ENCODE peak calls at places on chromosomes 16 and 17, in four cellular contexts. D is breast epithelium, A is mesenchymal stem cell, S is Peyer's patch. E is an unnamed sample.

GRCh38 chr17:14161419-14161818 is 75.2 kb downstream of the CDRT15 start:
- DNase-seq in D (no peak), S (no peak), A (no peak), E (no peak)

GRCh38 chr16:49749816-49750215 is 106.1 kb downstream of the ZNF423 start:
- DNase-seq in D (no peak), S (no peak), A (no peak), E (no peak)

GRCh38 chr16:71681360-71681759 is 43.1 kb downstream of the PHLPP2 start:
- DNase-seq in A (no peak), D (no peak), S (no peak), E (peak; percentile 60)

GRCh38 chr16:30582611-30583340 is 2.7 kb downstream of the ZNF785 start:
- DNase-seq in S (no peak), D (no peak), A (no peak), E (no peak)

GRCh38 chr16:85141491-85142128 is 29.3 kb upstream of the CIBAR2 start:
- DNase-seq in D (no peak), S (no peak), A (no peak), E (no peak)

GRCh38 chr17:81536299-81537290 is 8.4 kb downstream of the FSCN2 start:
- DNase-seq in S (no peak), A (no peak), D (no peak), E (peak; percentile 48)

GRCh38 chr17:45870342-45870974 is 23.9 kb upstream of the MAPT start:
- DNase-seq in S (no peak), A (no peak), D (no peak), E (no peak)

GRCh38 chr17:81253358-81254131 is 14.4 kb downstream of the NDUFAF8 start:
- DNase-seq in A (peak; percentile 42), D (no peak), S (no peak), E (no peak)

GRCh38 chr17:66915204-66915611 is 49.3 kb upstream of the CACNG4 start:
- DNase-seq in D (peak; percentile 59), S (peak; percentile 60), A (no peak), E (peak; percentile 44)

GRCh38 chr16:4673387-4674046 is 19.8 kb upstream of the NUDT16L1 start:
- DNase-seq in S (no peak), A (no peak), D (no peak), E (no peak)

GRCh38 chr16:27704252-27704651 is 154.3 kb downstream of the KATNIP start:
- DNase-seq in S (no peak), D (no peak), A (no peak), E (no peak)

GRCh38 chr16:27700596-27700995 is 150.7 kb downstream of the KATNIP start:
- DNase-seq in A (no peak), S (no peak), D (peak; percentile 17), E (no peak)

GRCh38 chr16:27703545-27703944 is 153.6 kb downstream of the KATNIP start:
- DNase-seq in S (no peak), A (peak; percentile 42), D (no peak), E (no peak)

GRCh38 chr16:27701381-27701780 is 151.4 kb downstream of the KATNIP start:
- DNase-seq in A (no peak), D (no peak), S (no peak), E (no peak)

DNA sequence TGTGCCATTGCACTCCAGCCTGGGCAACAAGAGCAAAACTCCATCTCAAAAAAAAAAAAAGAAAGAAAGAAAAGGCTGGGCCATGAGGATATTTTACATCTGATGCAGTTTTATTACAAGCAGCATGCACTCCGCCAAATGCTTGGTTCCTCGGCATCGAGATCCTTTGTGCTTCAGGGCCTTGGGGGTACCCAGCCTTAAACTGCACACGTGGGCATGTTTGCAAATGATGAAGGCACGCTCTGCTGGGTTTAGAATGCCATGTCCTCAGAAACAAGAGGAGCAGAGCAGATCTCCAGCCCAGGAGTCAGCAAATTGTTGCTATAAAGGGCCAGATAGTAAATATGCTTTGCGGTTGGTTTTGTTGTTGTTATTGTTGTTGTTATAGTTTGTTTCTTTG is 153.2 kb downstream of the KATNIP start:
- DNase-seq in S (no peak), A (no peak), D (no peak), E (no peak)
- H3K27ac ChIP-seq in S (no peak overlapping the region), A (no peak overlapping the region), D (no peak overlapping the region), E (no peak overlapping the region)

DNA sequence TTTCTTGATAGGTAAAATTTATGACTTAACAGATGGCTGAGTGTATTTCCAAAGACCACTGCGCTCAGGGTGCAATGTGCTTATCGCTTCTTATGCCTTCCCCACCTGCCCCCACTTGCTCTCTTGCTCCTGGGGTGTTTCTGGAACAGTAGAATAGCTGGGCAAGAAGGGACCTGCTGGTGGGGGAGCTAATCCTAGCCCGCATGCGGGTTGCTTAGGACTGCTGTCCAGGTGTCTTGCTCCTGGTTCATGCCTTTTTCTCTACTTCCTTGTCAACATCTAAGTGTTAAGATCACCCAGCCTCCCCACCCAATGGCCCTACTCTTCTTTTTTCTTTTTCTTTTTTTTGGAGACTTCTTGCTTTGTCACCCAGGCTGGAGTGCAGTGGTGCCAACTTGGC is 132.0 kb downstream of the MSI2 start:
- DNase-seq in S (no peak), A (no peak), D (no peak), E (no peak)
- H3K4me3 ChIP-seq in S (no peak overlapping the region), A (no peak overlapping the region), D (no peak overlapping the region), E (no peak overlapping the region)

DNA sequence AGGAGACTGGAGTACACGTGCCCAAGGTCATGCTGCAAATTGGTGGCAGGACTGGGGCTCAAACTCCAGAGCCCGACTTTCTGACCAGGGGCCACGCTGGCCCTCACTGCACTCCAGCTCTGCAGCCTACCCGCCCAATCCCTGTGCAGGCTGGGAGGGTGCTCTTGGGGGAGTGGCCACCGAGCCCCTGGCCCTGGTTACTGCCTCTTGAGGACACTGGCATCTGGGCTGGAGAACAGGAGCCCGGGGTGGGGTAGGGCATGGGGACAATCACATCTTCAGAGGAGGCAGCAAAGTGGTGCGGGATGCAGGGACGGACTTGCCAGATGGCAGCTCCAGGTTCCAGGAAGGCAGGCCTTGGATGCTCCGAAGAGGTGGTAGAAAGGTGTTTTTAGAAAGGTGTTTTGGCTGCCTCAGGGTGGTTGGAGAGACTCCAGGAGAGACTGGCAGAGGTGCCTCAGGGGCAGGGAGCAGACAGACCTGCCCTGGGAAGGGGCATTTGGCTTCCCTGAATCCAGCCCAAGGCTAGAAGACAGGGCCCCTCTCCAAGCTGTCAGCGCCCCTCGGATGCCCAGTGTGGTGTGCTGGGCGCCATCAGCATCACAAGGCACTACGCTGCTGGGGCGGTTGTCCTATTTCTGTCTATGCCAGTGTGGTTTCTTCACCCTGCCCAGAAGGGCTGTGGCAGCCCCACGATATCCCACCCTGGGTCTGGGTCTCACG is 220.6 kb downstream of the NTN1 start:
- DNase-seq in S (no peak), A (no peak), D (no peak), E (no peak)
- H3K27ac ChIP-seq in S (peak overlapping the region; percentile 80), A (no peak overlapping the region), D (peak overlapping the region; percentile 97), E (no peak overlapping the region)

DNA sequence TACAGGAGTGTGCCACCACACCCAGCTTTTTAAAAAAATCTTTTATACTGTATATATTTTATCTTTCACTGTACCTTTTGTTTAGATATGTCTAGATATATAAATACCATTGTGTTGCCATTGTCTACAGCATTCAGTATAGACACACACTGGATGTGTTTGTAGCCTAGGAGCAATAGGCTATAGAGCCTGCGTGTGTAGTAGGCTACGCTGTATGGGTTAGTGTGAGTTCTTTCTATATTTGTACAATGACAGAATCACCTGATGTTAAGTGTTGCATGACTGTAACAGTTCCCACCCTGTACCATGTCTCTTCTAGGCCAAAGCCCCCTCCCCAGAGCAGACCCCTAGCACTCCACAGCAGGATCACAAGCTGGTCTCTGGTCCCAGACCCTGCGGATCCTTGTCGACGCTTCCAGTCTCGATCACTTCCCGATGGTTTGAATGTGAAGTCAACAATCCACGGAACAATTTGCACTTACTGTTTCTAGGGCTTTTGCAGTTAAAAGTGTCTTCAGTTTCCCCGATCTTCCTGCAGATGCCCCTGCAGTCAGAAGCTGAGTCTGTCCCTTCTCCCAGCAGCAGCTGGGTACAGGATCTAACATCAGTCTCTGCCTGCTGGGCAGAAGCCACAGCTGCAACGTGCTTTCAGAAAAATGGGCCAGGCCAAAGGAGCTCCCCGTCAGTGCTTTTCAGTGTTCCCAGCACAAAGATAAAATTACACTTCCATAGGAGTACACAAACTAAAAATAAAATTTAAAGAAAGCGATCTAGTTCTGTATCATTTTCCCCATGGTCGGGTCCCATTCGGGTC is 35.3 kb downstream of the ADAM11 start:
- DNase-seq in A (no peak), D (no peak), S (no peak), E (no peak)
- H3K4me3 ChIP-seq in A (no peak overlapping the region), D (no peak overlapping the region), S (no peak overlapping the region), E (no peak overlapping the region)

GRCh38 chr17:7177210-7177953 is 1.8 kb downstream of the ASGR1 start:
- DNase-seq in S (peak; percentile 72), D (peak; percentile 66), A (peak; percentile 79), E (peak; percentile 62)

GRCh38 chr17:7178973-7179316 is 225 bp downstream of the ASGR1 start:
- DNase-seq in S (no peak), A (no peak), D (no peak), E (no peak)

GRCh38 chr17:7176870-7177209 is 2.3 kb downstream of the ASGR1 start:
- DNase-seq in A (no peak), D (no peak), S (no peak), E (no peak)

GRCh38 chr17:7179317-7180254 is at the start of gene ASGR1:
- DNase-seq in A (no peak), S (no peak), D (no peak), E (peak; percentile 13)

GRCh38 chr17:7177954-7178477 is 1.2 kb downstream of the ASGR1 start:
- DNase-seq in D (no peak), S (no peak), A (peak; percentile 62), E (peak; percentile 21)
- H3K27ac ChIP-seq in D (no peak overlapping the region), S (no peak overlapping the region), A (no peak overlapping the region), E (no peak overlapping the region)

E was measured in small intestine.